ENCODE peak calls at places on chromosome 21, in eight cellular contexts. One of them, this sample, is unnamed. For H3K79me2, the result is how much of the 10 kb centered on the place peaks cover.

GRCh38 chr21:42515708-42516502 is 2.3 kb downstream of the SLC37A1 start:
- DNase-seq in GM23248: peak
- DNase-seq in K562: no peak
- DNase-seq in fibroblast of lung: no peak
- DNase-seq in MM.1S: no peak
- DNase-seq in astrocyte: no peak
- DNase-seq in mammary epithelial cell: no peak
- DNase-seq in GM23338: peak
- DNase-seq in this sample: no peak

GRCh38 chr21:44530221-44530902 is 9.6 kb downstream of the KRTAP10-1 start:
- DNase-seq in GM23248: no peak
- DNase-seq in K562: no peak
- DNase-seq in fibroblast of lung: no peak
- DNase-seq in MM.1S: no peak
- DNase-seq in astrocyte: no peak
- DNase-seq in mammary epithelial cell: no peak
- DNase-seq in GM23338: no peak
- DNase-seq in this sample: no peak

GRCh38 chr21:28375708-28376385 is 616.8 kb downstream of the LTN1 start:
- DNase-seq in GM23248: peak
- DNase-seq in K562: no peak
- DNase-seq in fibroblast of lung: peak
- DNase-seq in MM.1S: no peak
- DNase-seq in astrocyte: peak
- DNase-seq in mammary epithelial cell: no peak
- DNase-seq in GM23338: no peak
- DNase-seq in this sample: no peak

GRCh38 chr21:20592482-20592881 is 405.7 kb upstream of the NCAM2 start:
- DNase-seq in GM23248: no peak
- DNase-seq in K562: peak
- DNase-seq in fibroblast of lung: no peak
- DNase-seq in MM.1S: no peak
- DNase-seq in astrocyte: no peak
- DNase-seq in mammary epithelial cell: no peak
- DNase-seq in GM23338: no peak
- DNase-seq in this sample: no peak

GRCh38 chr21:43969115-43969444 is 43.0 kb upstream of the TRAPPC10 start:
- DNase-seq in GM23248: no peak
- DNase-seq in K562: no peak
- DNase-seq in fibroblast of lung: no peak
- DNase-seq in MM.1S: no peak
- DNase-seq in astrocyte: no peak
- DNase-seq in mammary epithelial cell: no peak
- DNase-seq in GM23338: no peak
- DNase-seq in this sample: no peak

GRCh38 chr21:43340491-43341348 is 86.2 kb downstream of the SIK1 start:
- DNase-seq in GM23248: peak
- DNase-seq in K562: peak
- DNase-seq in fibroblast of lung: peak
- DNase-seq in MM.1S: no peak
- DNase-seq in astrocyte: peak
- DNase-seq in mammary epithelial cell: peak
- DNase-seq in GM23338: no peak
- DNase-seq in this sample: no peak

GRCh38 chr21:32456497-32456918 is 44.0 kb downstream of the EVA1C start:
- DNase-seq in GM23248: peak
- DNase-seq in K562: no peak
- DNase-seq in fibroblast of lung: peak
- DNase-seq in MM.1S: no peak
- DNase-seq in astrocyte: peak
- DNase-seq in mammary epithelial cell: no peak
- DNase-seq in GM23338: no peak
- DNase-seq in this sample: no peak

GRCh38 chr21:35586305-35586704 is 474.0 kb downstream of the SETD4 start:
- DNase-seq in GM23248: no peak
- DNase-seq in K562: no peak
- DNase-seq in fibroblast of lung: no peak
- DNase-seq in MM.1S: no peak
- DNase-seq in astrocyte: no peak
- DNase-seq in mammary epithelial cell: no peak
- DNase-seq in GM23338: no peak
- DNase-seq in this sample: no peak

GRCh38 chr21:25568230-25568629 is 39.1 kb downstream of the MRPL39 start:
- DNase-seq in GM23248: no peak
- DNase-seq in K562: no peak
- DNase-seq in fibroblast of lung: peak
- DNase-seq in MM.1S: no peak
- DNase-seq in astrocyte: peak
- DNase-seq in mammary epithelial cell: no peak
- DNase-seq in GM23338: peak
- DNase-seq in this sample: no peak

GRCh38 chr21:34910396-34910795 is 138.7 kb downstream of the RUNX1 start:
- DNase-seq in GM23248: no peak
- DNase-seq in K562: no peak
- DNase-seq in fibroblast of lung: no peak
- DNase-seq in MM.1S: no peak
- DNase-seq in astrocyte: no peak
- DNase-seq in mammary epithelial cell: no peak
- DNase-seq in GM23338: no peak
- DNase-seq in this sample: no peak

GRCh38 chr21:33848252-33848953 is 67.2 kb downstream of the ATP5PO start:
- DNase-seq in GM23248: no peak
- DNase-seq in K562: no peak
- DNase-seq in fibroblast of lung: no peak
- DNase-seq in MM.1S: no peak
- DNase-seq in astrocyte: no peak
- DNase-seq in mammary epithelial cell: peak
- DNase-seq in GM23338: no peak
- DNase-seq in this sample: no peak

GRCh38 chr21:33849839-33850238 is 65.8 kb downstream of the ATP5PO start:
- DNase-seq in GM23248: no peak
- DNase-seq in K562: no peak
- DNase-seq in fibroblast of lung: no peak
- DNase-seq in MM.1S: no peak
- DNase-seq in astrocyte: no peak
- DNase-seq in mammary epithelial cell: no peak
- DNase-seq in GM23338: no peak
- DNase-seq in this sample: no peak

GRCh38 chr21:33850985-33851384 is 64.6 kb downstream of the ATP5PO start:
- DNase-seq in GM23248: no peak
- DNase-seq in K562: no peak
- DNase-seq in fibroblast of lung: no peak
- DNase-seq in MM.1S: no peak
- DNase-seq in astrocyte: no peak
- DNase-seq in mammary epithelial cell: no peak
- DNase-seq in GM23338: no peak
- DNase-seq in this sample: no peak

GRCh38 chr21:33852495-33852894 is 63.1 kb downstream of the ATP5PO start:
- DNase-seq in GM23248: no peak
- DNase-seq in K562: no peak
- DNase-seq in fibroblast of lung: no peak
- DNase-seq in MM.1S: no peak
- DNase-seq in astrocyte: no peak
- DNase-seq in mammary epithelial cell: no peak
- DNase-seq in GM23338: no peak
- DNase-seq in this sample: no peak

DNA sequence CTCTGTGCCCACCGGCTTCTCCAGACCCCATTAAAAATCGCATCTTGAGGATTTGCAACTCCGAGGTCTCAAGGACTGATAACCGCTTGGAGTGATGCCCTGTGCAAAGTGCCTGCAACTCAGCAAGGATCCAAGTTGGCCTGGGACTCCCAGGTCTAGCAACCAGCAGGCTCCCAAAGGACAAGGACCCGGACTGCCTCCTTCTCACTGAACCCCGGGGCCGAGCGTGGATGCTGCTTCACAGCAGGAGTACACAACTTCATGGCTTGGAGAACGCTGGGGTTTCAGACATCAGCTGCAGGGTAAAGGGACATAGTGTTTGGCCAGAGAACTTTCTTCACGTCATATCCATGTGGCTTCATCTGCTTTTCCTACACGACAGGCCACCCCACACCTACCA is 65.2 kb downstream of the ATP5PO start:
- DNase-seq in GM23248: no peak
- DNase-seq in K562: no peak
- DNase-seq in fibroblast of lung: no peak
- DNase-seq in MM.1S: no peak
- DNase-seq in astrocyte: no peak
- DNase-seq in mammary epithelial cell: no peak
- DNase-seq in GM23338: no peak
- DNase-seq in this sample: no peak
- H3K79me2 ChIP-seq in GM23248: under half
- H3K79me2 ChIP-seq in K562: under half
- H3K79me2 ChIP-seq in fibroblast of lung: under half
- H3K79me2 ChIP-seq in MM.1S: under half
- H3K79me2 ChIP-seq in astrocyte: under half
- H3K79me2 ChIP-seq in mammary epithelial cell: under half
- H3K79me2 ChIP-seq in GM23338: under half
- H3K79me2 ChIP-seq in this sample: under half

GRCh38 chr21:15064576-15065380 is at the start of gene NRIP1:
- DNase-seq in GM23248: peak
- DNase-seq in K562: peak
- DNase-seq in fibroblast of lung: peak
- DNase-seq in MM.1S: peak
- DNase-seq in astrocyte: peak
- DNase-seq in mammary epithelial cell: peak
- DNase-seq in GM23338: peak
- DNase-seq in this sample: no peak

GRCh38 chr21:15065381-15066230 is 806 bp upstream of the NRIP1 start:
- DNase-seq in GM23248: peak
- DNase-seq in K562: peak
- DNase-seq in fibroblast of lung: peak
- DNase-seq in MM.1S: peak
- DNase-seq in astrocyte: peak
- DNase-seq in mammary epithelial cell: peak
- DNase-seq in GM23338: peak
- DNase-seq in this sample: no peak

GRCh38 chr21:15063081-15063820 is 1.5 kb downstream of the NRIP1 start:
- DNase-seq in GM23248: peak
- DNase-seq in K562: peak
- DNase-seq in fibroblast of lung: peak
- DNase-seq in MM.1S: peak
- DNase-seq in astrocyte: peak
- DNase-seq in mammary epithelial cell: peak
- DNase-seq in GM23338: no peak
- DNase-seq in this sample: no peak

GRCh38 chr21:15062566-15062965 is 2.2 kb downstream of the NRIP1 start:
- DNase-seq in GM23248: peak
- DNase-seq in K562: peak
- DNase-seq in fibroblast of lung: peak
- DNase-seq in MM.1S: peak
- DNase-seq in astrocyte: no peak
- DNase-seq in mammary epithelial cell: no peak
- DNase-seq in GM23338: no peak
- DNase-seq in this sample: no peak

DNA sequence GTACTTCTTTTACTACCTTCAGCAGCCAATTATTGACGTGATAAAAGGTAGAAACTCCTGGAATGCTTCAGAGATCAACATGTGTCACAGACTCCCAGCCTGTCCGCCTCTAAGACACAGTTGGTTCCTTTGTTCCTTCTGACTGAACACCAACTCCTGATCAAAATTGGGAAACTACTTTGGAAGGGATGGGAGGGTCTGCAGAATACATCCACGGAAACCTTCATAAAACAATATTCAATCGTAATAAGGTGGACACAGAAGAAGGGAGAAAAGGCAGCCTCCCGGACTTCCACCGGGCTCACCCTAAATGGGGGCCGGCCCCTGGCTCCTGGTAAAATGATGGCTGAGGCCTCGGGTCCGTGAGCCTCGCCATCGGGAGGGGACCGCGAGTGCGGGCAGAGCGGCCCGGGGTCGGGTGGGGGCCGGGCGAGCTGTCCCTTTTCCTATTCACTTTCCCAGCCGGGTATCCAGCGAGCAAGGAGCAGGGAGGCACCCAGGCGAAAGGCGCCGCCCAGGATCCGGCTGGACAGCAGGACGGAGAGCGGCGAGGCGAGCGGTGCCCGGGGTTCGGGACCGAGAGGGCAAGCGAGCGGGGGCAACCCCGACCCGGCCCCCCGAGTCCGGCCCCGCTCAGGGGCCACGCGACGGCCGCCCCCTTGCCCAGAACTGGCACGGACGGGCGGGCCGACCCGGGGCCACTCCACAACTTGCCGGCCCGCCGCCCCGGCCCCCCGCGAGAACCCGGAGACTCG is 802 bp downstream of the NRIP1 start:
- DNase-seq in GM23248: peak
- DNase-seq in K562: peak
- DNase-seq in fibroblast of lung: peak
- DNase-seq in MM.1S: peak
- DNase-seq in astrocyte: peak
- DNase-seq in mammary epithelial cell: peak
- DNase-seq in GM23338: peak
- DNase-seq in this sample: no peak
- H3K79me2 ChIP-seq in GM23248: half or more
- H3K79me2 ChIP-seq in K562: half or more
- H3K79me2 ChIP-seq in fibroblast of lung: half or more
- H3K79me2 ChIP-seq in MM.1S: under half
- H3K79me2 ChIP-seq in astrocyte: half or more
- H3K79me2 ChIP-seq in mammary epithelial cell: half or more
- H3K79me2 ChIP-seq in GM23338: under half
- H3K79me2 ChIP-seq in this sample: under half

GRCh38 chr21:37474342-37474741 is 107.8 kb downstream of the DYRK1A start:
- DNase-seq in GM23248: no peak
- DNase-seq in K562: no peak
- DNase-seq in fibroblast of lung: no peak
- DNase-seq in MM.1S: no peak
- DNase-seq in astrocyte: no peak
- DNase-seq in mammary epithelial cell: no peak
- DNase-seq in GM23338: no peak
- DNase-seq in this sample: no peak
- H3K79me2 ChIP-seq in GM23248: half or more
- H3K79me2 ChIP-seq in K562: half or more
- H3K79me2 ChIP-seq in fibroblast of lung: half or more
- H3K79me2 ChIP-seq in MM.1S: half or more
- H3K79me2 ChIP-seq in astrocyte: half or more
- H3K79me2 ChIP-seq in mammary epithelial cell: half or more
- H3K79me2 ChIP-seq in GM23338: half or more
- H3K79me2 ChIP-seq in this sample: half or more

GRCh38 chr21:46635324-46636180 is at the start of gene PRMT2:
- DNase-seq in GM23248: peak
- DNase-seq in K562: peak
- DNase-seq in fibroblast of lung: peak
- DNase-seq in MM.1S: peak
- DNase-seq in astrocyte: peak
- DNase-seq in mammary epithelial cell: peak
- DNase-seq in GM23338: peak
- DNase-seq in this sample: peak

GRCh38 chr21:46634427-46634826 is 1.0 kb upstream of the PRMT2 start:
- DNase-seq in GM23248: no peak
- DNase-seq in K562: peak
- DNase-seq in fibroblast of lung: no peak
- DNase-seq in MM.1S: no peak
- DNase-seq in astrocyte: no peak
- DNase-seq in mammary epithelial cell: no peak
- DNase-seq in GM23338: no peak
- DNase-seq in this sample: no peak

GRCh38 chr21:46636550-46637289 is 1.2 kb downstream of the PRMT2 start:
- DNase-seq in GM23248: no peak
- DNase-seq in K562: peak
- DNase-seq in fibroblast of lung: peak
- DNase-seq in MM.1S: no peak
- DNase-seq in astrocyte: no peak
- DNase-seq in mammary epithelial cell: no peak
- DNase-seq in GM23338: no peak
- DNase-seq in this sample: no peak

GRCh38 chr21:46634966-46635323 is 529 bp upstream of the PRMT2 start:
- DNase-seq in GM23248: peak
- DNase-seq in K562: peak
- DNase-seq in fibroblast of lung: peak
- DNase-seq in MM.1S: peak
- DNase-seq in astrocyte: peak
- DNase-seq in mammary epithelial cell: peak
- DNase-seq in GM23338: peak
- DNase-seq in this sample: peak

GRCh38 chr21:46636181-46636512 is 673 bp downstream of the PRMT2 start:
- DNase-seq in GM23248: no peak
- DNase-seq in K562: no peak
- DNase-seq in fibroblast of lung: no peak
- DNase-seq in MM.1S: no peak
- DNase-seq in astrocyte: no peak
- DNase-seq in mammary epithelial cell: no peak
- DNase-seq in GM23338: no peak
- DNase-seq in this sample: no peak
- H3K79me2 ChIP-seq in GM23248: half or more
- H3K79me2 ChIP-seq in K562: under half
- H3K79me2 ChIP-seq in fibroblast of lung: under half
- H3K79me2 ChIP-seq in MM.1S: under half
- H3K79me2 ChIP-seq in astrocyte: half or more
- H3K79me2 ChIP-seq in mammary epithelial cell: under half
- H3K79me2 ChIP-seq in GM23338: under half
- H3K79me2 ChIP-seq in this sample: half or more